ENCODE peak calls at places on chromosomes 13 and 19, in seven cellular contexts. Z is GDM1, G is dorsolateral prefrontal cortex, V is PC-3, R is HS-5, P is GM04503, E is neural progenitor cell. B is an unnamed sample.

GRCh38 chr19:50982186-50982585 is 1.5 kb downstream of the KLK7 start:
- DNase-seq in Z (no peak), G (no peak), V (no peak), R (no peak), P (no peak), E (no peak), B (no peak)

GRCh38 chr13:112873851-112874750 is 94.9 kb upstream of the MCF2L start:
- DNase-seq in Z (peak), G (peak), V (peak), R (peak), P (no peak), E (peak), B (peak)

GRCh38 chr19:7460562-7460966 is 28.3 kb downstream of the PEX11G start:
- DNase-seq in Z (no peak), G (no peak), V (no peak), R (no peak), P (no peak), E (no peak), B (no peak)

GRCh38 chr19:40858109-40858508 is 7.9 kb upstream of the CYP2A6 start:
- DNase-seq in Z (no peak), G (no peak), V (no peak), R (no peak), P (no peak), E (no peak), B (no peak)

GRCh38 chr13:59483441-59484116 is 680.1 kb downstream of the DIAPH3 start:
- DNase-seq in Z (peak), G (no peak), V (no peak), R (no peak), P (no peak), E (no peak), B (no peak)

GRCh38 chr19:55305491-55305890 is 19.6 kb downstream of the TMEM150B start:
- DNase-seq in Z (peak), G (no peak), V (peak), R (no peak), P (no peak), E (peak), B (peak)

GRCh38 chr13:94549241-94550029 is 46.5 kb downstream of the TGDS start:
- DNase-seq in Z (peak), G (peak), V (peak), R (peak), P (peak), E (peak), B (peak)

GRCh38 chr19:6519289-6519688 is 11.5 kb upstream of the TNFSF9 start:
- DNase-seq in Z (no peak), G (no peak), V (peak), R (peak), P (peak), E (no peak), B (no peak)

GRCh38 chr19:8451885-8452284 is 7.1 kb downstream of the HNRNPM start:
- DNase-seq in Z (no peak), G (no peak), V (peak), R (peak), P (no peak), E (peak), B (no peak)

GRCh38 chr19:49528211-49528771 is 488 bp downstream of the RCN3 start:
- DNase-seq in Z (no peak), G (no peak), V (no peak), R (peak), P (peak), E (no peak), B (no peak)

GRCh38 chr19:41939861-41940442 is 11.7 kb upstream of the ERFL start:
- DNase-seq in Z (no peak), G (no peak), V (no peak), R (no peak), P (no peak), E (peak), B (peak)

GRCh38 chr13:38902551-38902950 is 88.1 kb downstream of the STOML3 start:
- DNase-seq in Z (no peak), G (no peak), V (no peak), R (no peak), P (no peak), E (no peak), B (no peak)

GRCh38 chr13:102584423-102584822 is 12.4 kb upstream of the TPP2 start:
- DNase-seq in Z (peak), G (no peak), V (no peak), R (no peak), P (no peak), E (no peak), B (no peak)

GRCh38 chr19:42295831-42296525 is 6.0 kb upstream of the PRR19 start:
- DNase-seq in Z (peak), G (peak), V (no peak), R (no peak), P (no peak), E (peak), B (peak)

GRCh38 chr13:75687145-75687763 is 51.1 kb downstream of the LMO7 start:
- DNase-seq in Z (no peak), G (no peak), V (peak), R (no peak), P (no peak), E (peak), B (no peak)

GRCh38 chr13:48526269-48526668 is 6.6 kb downstream of the RCBTB2 start:
- DNase-seq in Z (no peak), G (no peak), V (no peak), R (no peak), P (no peak), E (no peak), B (no peak)

GRCh38 chr13:44273216-44273615 is 100.4 kb upstream of the SERP2 start:
- DNase-seq in Z (no peak), G (no peak), V (no peak), R (no peak), P (no peak), E (no peak), B (no peak)

GRCh38 chr19:18046066-18046718 is 38.2 kb downstream of the ARRDC2 start:
- DNase-seq in Z (no peak), G (no peak), V (peak), R (peak), P (peak), E (no peak), B (no peak)

GRCh38 chr13:99977334-99977911 is 4.2 kb upstream of the ZIC2 start:
- DNase-seq in Z (no peak), G (no peak), V (no peak), R (no peak), P (no peak), E (no peak), B (no peak)

GRCh38 chr19:28239270-28239669 is 973.7 kb downstream of the UQCRFS1 start:
- DNase-seq in Z (no peak), G (no peak), V (no peak), R (no peak), P (no peak), E (peak), B (no peak)

GRCh38 chr19:29878973-29879654 is 62.9 kb upstream of the URI1 start:
- DNase-seq in Z (peak), G (peak), V (peak), R (peak), P (peak), E (peak), B (no peak)

GRCh38 chr19:17076539-17076919 is 952 bp downstream of the MYO9B start:
- DNase-seq in Z (no peak), G (no peak), V (peak), R (no peak), P (no peak), E (peak), B (no peak)

GRCh38 chr13:35767256-35767981 is 290.9 kb upstream of the MAB21L1 start:
- DNase-seq in Z (no peak), G (no peak), V (no peak), R (no peak), P (no peak), E (no peak), B (no peak)

GRCh38 chr19:1001538-1002166 is 1.4 kb downstream of the GRIN3B start:
- DNase-seq in Z (peak), G (no peak), V (peak), R (no peak), P (no peak), E (peak), B (peak)

GRCh38 chr13:98829541-98829940 is 77.1 kb upstream of the SLC15A1 start:
- DNase-seq in Z (no peak), G (no peak), V (no peak), R (no peak), P (no peak), E (no peak), B (no peak)

GRCh38 chr13:79631260-79631659 is 150.3 kb downstream of the NDFIP2 start:
- DNase-seq in Z (no peak), G (no peak), V (peak), R (peak), P (peak), E (no peak), B (no peak)

GRCh38 chr19:1392939-1393530 is 8.3 kb downstream of the GAMT start:
- DNase-seq in Z (no peak), G (no peak), V (no peak), R (no peak), P (no peak), E (no peak), B (no peak)

GRCh38 chr13:51912091-51912490 is 50.3 kb downstream of the CCDC70 start:
- DNase-seq in Z (no peak), G (peak), V (peak), R (no peak), P (no peak), E (no peak), B (peak)

GRCh38 chr19:28847468-28847867 is 365.5 kb downstream of the UQCRFS1 start:
- DNase-seq in Z (no peak), G (no peak), V (no peak), R (peak), P (peak), E (no peak), B (no peak)

GRCh38 chr19:13665125-13665903 is 99.0 kb upstream of the MRI1 start:
- DNase-seq in Z (no peak), G (no peak), V (no peak), R (no peak), P (no peak), E (no peak), B (no peak)

GRCh38 chr13:27406178-27406939 is 18.1 kb upstream of the GTF3A start:
- DNase-seq in Z (peak), G (no peak), V (peak), R (no peak), P (no peak), E (peak), B (no peak)

GRCh38 chr13:101053289-101053688 is 363.0 kb downstream of the NALCN start:
- DNase-seq in Z (no peak), G (no peak), V (no peak), R (no peak), P (no peak), E (no peak), B (no peak)

GRCh38 chr19:12953456-12954149 is 3.4 kb downstream of the GADD45GIP1 start:
- DNase-seq in Z (no peak), G (no peak), V (no peak), R (no peak), P (no peak), E (no peak), B (no peak)

GRCh38 chr13:74761794-74762193 is 627.6 kb upstream of the KLF12 start:
- DNase-seq in Z (no peak), G (no peak), V (no peak), R (no peak), P (peak), E (no peak), B (no peak)